ENCODE peak calls at places on chromosome 22, in five cellular contexts. One of them, this sample, is unnamed.

GRCh38 chr22:26134654-26135330 is 34.5 kb upstream of the SEZ6L start:
- DNase-seq in sciatic nerve: no peak
- DNase-seq in SK-MEL-5: peak
- DNase-seq in GOT3: no peak
- DNase-seq in psoas muscle: no peak
- DNase-seq in this sample: no peak

GRCh38 chr22:40578171-40578570 is 58.3 kb downstream of the MRTFA start:
- DNase-seq in GOT3: no peak
- DNase-seq in psoas muscle: no peak
- DNase-seq in SK-MEL-5: no peak
- DNase-seq in sciatic nerve: no peak
- DNase-seq in this sample: no peak

GRCh38 chr22:49671331-49672012 is 156.2 kb downstream of the BRD1 start:
- DNase-seq in SK-MEL-5: no peak
- DNase-seq in GOT3: no peak
- DNase-seq in psoas muscle: no peak
- DNase-seq in sciatic nerve: peak
- DNase-seq in this sample: peak

GRCh38 chr22:23105919-23106853 is 35.6 kb downstream of the RSPH14 start:
- DNase-seq in SK-MEL-5: peak
- DNase-seq in psoas muscle: no peak
- DNase-seq in sciatic nerve: no peak
- DNase-seq in GOT3: no peak
- DNase-seq in this sample: no peak

GRCh38 chr22:50085211-50085999 is at the start of gene MLC1:
- DNase-seq in sciatic nerve: no peak
- DNase-seq in psoas muscle: no peak
- DNase-seq in SK-MEL-5: no peak
- DNase-seq in GOT3: no peak
- DNase-seq in this sample: no peak

GRCh38 chr22:17213976-17214375 is 5.3 kb downstream of the ADA2 start:
- DNase-seq in psoas muscle: peak
- DNase-seq in sciatic nerve: peak
- DNase-seq in SK-MEL-5: peak
- DNase-seq in GOT3: no peak
- DNase-seq in this sample: peak

GRCh38 chr22:37024339-37025157 is 5.0 kb downstream of the MPST start:
- DNase-seq in psoas muscle: no peak
- DNase-seq in SK-MEL-5: no peak
- DNase-seq in GOT3: no peak
- DNase-seq in sciatic nerve: no peak
- DNase-seq in this sample: no peak

GRCh38 chr22:33909075-33909458 is 11.2 kb downstream of the LARGE1 start:
- DNase-seq in SK-MEL-5: no peak
- DNase-seq in GOT3: no peak
- DNase-seq in sciatic nerve: no peak
- DNase-seq in psoas muscle: peak
- DNase-seq in this sample: no peak

GRCh38 chr22:17777005-17777716 is 2.9 kb upstream of the BID start:
- DNase-seq in SK-MEL-5: no peak
- DNase-seq in psoas muscle: peak
- DNase-seq in sciatic nerve: no peak
- DNase-seq in GOT3: no peak
- DNase-seq in this sample: peak

GRCh38 chr22:42958937-42959336 is 56.0 kb downstream of the PACSIN2 start:
- DNase-seq in sciatic nerve: no peak
- DNase-seq in psoas muscle: no peak
- DNase-seq in GOT3: no peak
- DNase-seq in SK-MEL-5: no peak
- DNase-seq in this sample: no peak

GRCh38 chr22:50202130-50202671 is 1.4 kb downstream of the SELENOO start:
- DNase-seq in sciatic nerve: no peak
- DNase-seq in SK-MEL-5: no peak
- DNase-seq in GOT3: no peak
- DNase-seq in psoas muscle: no peak
- DNase-seq in this sample: no peak

GRCh38 chr22:26339755-26340154 is 89.3 kb upstream of the ASPHD2 start:
- DNase-seq in psoas muscle: peak
- DNase-seq in sciatic nerve: no peak
- DNase-seq in SK-MEL-5: no peak
- DNase-seq in GOT3: no peak
- DNase-seq in this sample: no peak

GRCh38 chr22:19974233-19974861 is 32.7 kb upstream of the TXNRD2 start:
- DNase-seq in GOT3: no peak
- DNase-seq in psoas muscle: no peak
- DNase-seq in SK-MEL-5: peak
- DNase-seq in sciatic nerve: no peak
- DNase-seq in this sample: no peak

GRCh38 chr22:25141994-25142620 is 57.6 kb upstream of the CRYBB3 start:
- DNase-seq in GOT3: no peak
- DNase-seq in SK-MEL-5: peak
- DNase-seq in sciatic nerve: no peak
- DNase-seq in psoas muscle: no peak
- DNase-seq in this sample: no peak

GRCh38 chr22:30225220-30225922 is 21.2 kb downstream of the LIF start:
- DNase-seq in SK-MEL-5: no peak
- DNase-seq in sciatic nerve: no peak
- DNase-seq in psoas muscle: no peak
- DNase-seq in GOT3: no peak
- DNase-seq in this sample: no peak

This sample was measured in upper lobe of right lung.